ENCODE peak calls at places on chromosome 10, in seven cellular contexts. D, Z, E, X, B, G and N are unnamed samples.

GRCh38 chr10:116798859-116799258 is 50.4 kb upstream of the ENO4 start:
- DNase-seq in D (no peak), Z (no peak), E (no peak), X (no peak), B (no peak), G (no peak), N (no peak)

GRCh38 chr10:133272964-133273420 is 3.7 kb downstream of the ADAM8 start:
- DNase-seq in D (no peak), Z (no peak), E (no peak), X (no peak), B (no peak), G (no peak), N (no peak)

GRCh38 chr10:201328-201771 is 66.1 kb downstream of the ZMYND11 start:
- DNase-seq in D (no peak), Z (no peak), E (no peak), X (no peak), B (peak), G (no peak), N (no peak)

GRCh38 chr10:69123306-69123746 is 652 bp upstream of the VPS26A start:
- DNase-seq in D (no peak), Z (no peak), E (no peak), X (no peak), B (peak), G (peak), N (no peak)

GRCh38 chr10:35890061-35890969 is 248.2 kb upstream of the FZD8 start:
- DNase-seq in D (no peak), Z (no peak), E (no peak), X (no peak), B (peak), G (no peak), N (no peak)

GRCh38 chr10:27158421-27158820 is 3.3 kb downstream of the MASTL start:
- DNase-seq in D (no peak), Z (no peak), E (no peak), X (no peak), B (no peak), G (no peak), N (peak)

GRCh38 chr10:96495544-96495943 is 18.2 kb downstream of the TLL2 start:
- DNase-seq in D (no peak), Z (no peak), E (no peak), X (no peak), B (no peak), G (no peak), N (no peak)

GRCh38 chr10:115772606-115773005 is 500.4 kb downstream of the GFRA1 start:
- DNase-seq in D (no peak), Z (no peak), E (no peak), X (no peak), B (peak), G (peak), N (peak)

GRCh38 chr10:10055656-10056445 is 961.8 kb upstream of the CELF2 start:
- DNase-seq in D (no peak), Z (no peak), E (no peak), X (no peak), B (peak), G (no peak), N (no peak)

GRCh38 chr10:103149991-103150622 is 43.0 kb downstream of the NT5C2 start:
- DNase-seq in D (no peak), Z (no peak), E (no peak), X (no peak), B (no peak), G (no peak), N (no peak)

GRCh38 chr10:118501171-118501570 is 94.3 kb downstream of the PRLHR start:
- DNase-seq in D (no peak), Z (no peak), E (no peak), X (no peak), B (no peak), G (no peak), N (peak)

GRCh38 chr10:11573497-11573896 is 38.0 kb downstream of the USP6NL start:
- DNase-seq in D (no peak), Z (no peak), E (no peak), X (no peak), B (peak), G (no peak), N (no peak)

GRCh38 chr10:21334891-21335696 is 190.4 kb downstream of the SKIDA1 start:
- DNase-seq in D (no peak), Z (no peak), E (no peak), X (no peak), B (peak), G (peak), N (peak)

GRCh38 chr10:67883710-67884312 is 645 bp upstream of the SIRT1 start:
- DNase-seq in D (peak), Z (no peak), E (no peak), X (no peak), B (peak), G (no peak), N (no peak)

GRCh38 chr10:63115732-63116383 is 17.3 kb upstream of the NRBF2 start:
- DNase-seq in D (no peak), Z (no peak), E (no peak), X (peak), B (peak), G (peak), N (peak)

GRCh38 chr10:133455611-133456031 is 1.9 kb downstream of the SCART1 start:
- DNase-seq in D (no peak), Z (no peak), E (no peak), X (no peak), B (no peak), G (no peak), N (no peak)

GRCh38 chr10:50152792-50153272 is 85.1 kb downstream of the WASHC2A start:
- DNase-seq in D (no peak), Z (no peak), E (no peak), X (no peak), B (no peak), G (no peak), N (no peak)

GRCh38 chr10:74839708-74840107 is 13.3 kb downstream of the KAT6B start:
- DNase-seq in D (no peak), Z (no peak), E (no peak), X (no peak), B (no peak), G (no peak), N (no peak)

GRCh38 chr10:16470747-16471146 is 33.9 kb downstream of the PTER start:
- DNase-seq in D (no peak), Z (no peak), E (no peak), X (no peak), B (no peak), G (no peak), N (no peak)

GRCh38 chr10:18260308-18260971 is 120.2 kb downstream of the CACNB2 start:
- DNase-seq in D (no peak), Z (no peak), E (no peak), X (no peak), B (no peak), G (no peak), N (no peak)

GRCh38 chr10:14952851-14953451 is 945 bp downstream of the DCLRE1C start:
- DNase-seq in D (no peak), Z (no peak), E (no peak), X (no peak), B (peak), G (no peak), N (no peak)

GRCh38 chr10:22251751-22252285 is 34.0 kb upstream of the EBLN1 start:
- DNase-seq in D (peak), Z (peak), E (peak), X (peak), B (peak), G (peak), N (no peak)

GRCh38 chr10:88966785-88967184 is 14.2 kb upstream of the ACTA2 start:
- DNase-seq in D (no peak), Z (no peak), E (no peak), X (no peak), B (peak), G (no peak), N (no peak)

GRCh38 chr10:100927266-100927665 is 14.5 kb downstream of the SLF2 start:
- DNase-seq in D (no peak), Z (no peak), E (no peak), X (no peak), B (no peak), G (no peak), N (no peak)

GRCh38 chr10:88565072-88565471 is 18.0 kb downstream of the RNLS start:
- DNase-seq in D (peak), Z (no peak), E (no peak), X (no peak), B (peak), G (peak), N (no peak)

GRCh38 chr10:34236927-34237326 is 578.2 kb downstream of the PARD3 start:
- DNase-seq in D (no peak), Z (no peak), E (no peak), X (no peak), B (no peak), G (no peak), N (no peak)

GRCh38 chr10:32972454-32972853 is 14.4 kb upstream of the ITGB1 start:
- DNase-seq in D (no peak), Z (no peak), E (no peak), X (no peak), B (no peak), G (no peak), N (no peak)

GRCh38 chr10:101736666-101737065 is 39.2 kb downstream of the FGF8 start:
- DNase-seq in D (no peak), Z (no peak), E (no peak), X (no peak), B (no peak), G (no peak), N (no peak)

GRCh38 chr10:104350146-104350635 is 3.4 kb upstream of the CFAP58 start:
- DNase-seq in D (peak), Z (no peak), E (no peak), X (no peak), B (peak), G (peak), N (peak)

GRCh38 chr10:16436758-16437539 is at the start of gene PTER:
- DNase-seq in D (peak), Z (peak), E (peak), X (peak), B (peak), G (peak), N (peak)